ENCODE peak calls at places on chromosomes 7 and 10, in eight cellular contexts. U is H9; H is SK-N-SH; F is upper lobe of right lung; P is CD8-positive, alpha-beta memory T cell; R is psoas muscle; A is heart right ventricle; V is spleen. D is an unnamed sample.

GRCh38 chr10:75379817-75380216 is 21.7 kb downstream of the ZNF503 start:
- DNase-seq in U (no peak), H (no peak), F (no peak), P (no peak), R (no peak), A (no peak), V (no peak), D (no peak)

GRCh38 chr7:1667566-1668485 is 2.3 kb upstream of the ELFN1 start:
- DNase-seq in U (peak), H (peak), F (peak), P (no peak), R (peak), A (no peak), V (peak), D (peak)

GRCh38 chr10:101224060-101224909 is 5.0 kb downstream of the LBX1 start:
- DNase-seq in U (no peak), H (peak), F (no peak), P (no peak), R (no peak), A (no peak), V (no peak), D (no peak)

GRCh38 chr7:70673833-70674232 is 458.1 kb upstream of the GALNT17 start:
- DNase-seq in U (no peak), H (peak), F (no peak), P (no peak), R (no peak), A (no peak), V (no peak), D (no peak)

GRCh38 chr10:30502266-30503058 is 68.5 kb downstream of the MAP3K8 start:
- DNase-seq in U (no peak), H (no peak), F (no peak), P (no peak), R (no peak), A (no peak), V (peak), D (peak)

GRCh38 chr7:138979988-138980574 is 1.1 kb downstream of the KIAA1549 start:
- DNase-seq in U (no peak), H (peak), F (no peak), P (no peak), R (no peak), A (no peak), V (no peak), D (no peak)

GRCh38 chr10:61793760-61794713 is 107.5 kb upstream of the ARID5B start:
- DNase-seq in U (no peak), H (peak), F (no peak), P (no peak), R (no peak), A (no peak), V (no peak), D (no peak)

GRCh38 chr7:32062150-32062549 is 8.1 kb downstream of the PDE1C start:
- DNase-seq in U (peak), H (peak), F (peak), P (no peak), R (peak), A (peak), V (no peak), D (peak)

GRCh38 chr10:110420401-110421193 is 77.1 kb upstream of the DUSP5 start:
- DNase-seq in U (no peak), H (no peak), F (no peak), P (no peak), R (no peak), A (peak), V (no peak), D (peak)

GRCh38 chr7:80150621-80151273 is 16.1 kb downstream of the GNAI1 start:
- DNase-seq in U (no peak), H (no peak), F (no peak), P (no peak), R (no peak), A (no peak), V (no peak), D (no peak)

GRCh38 chr10:111481271-111482073 is 404.6 kb downstream of the ADRA2A start:
- DNase-seq in U (no peak), H (no peak), F (no peak), P (no peak), R (no peak), A (no peak), V (no peak), D (no peak)

GRCh38 chr7:143396625-143397556 is 11.8 kb downstream of the EPHA1 start:
- DNase-seq in U (no peak), H (no peak), F (peak), P (no peak), R (no peak), A (no peak), V (no peak), D (no peak)

GRCh38 chr10:129727495-129727894 is 236.6 kb downstream of the EBF3 start:
- DNase-seq in U (no peak), H (no peak), F (no peak), P (no peak), R (no peak), A (no peak), V (no peak), D (no peak)

GRCh38 chr7:101315336-101315735 is 6.3 kb downstream of the IFT22 start:
- DNase-seq in U (peak), H (peak), F (no peak), P (peak), R (no peak), A (no peak), V (no peak), D (no peak)

GRCh38 chr10:124842721-124843120 is 41.1 kb downstream of the ABRAXAS2 start:
- DNase-seq in U (no peak), H (no peak), F (no peak), P (no peak), R (no peak), A (no peak), V (no peak), D (no peak)

GRCh38 chr10:72061930-72062329 is 26.4 kb downstream of the SPOCK2 start:
- DNase-seq in U (no peak), H (no peak), F (no peak), P (no peak), R (no peak), A (no peak), V (peak), D (no peak)
- H3K27ac ChIP-seq in U (no peak), H (no peak), F (no peak), P (no peak), R (no peak), A (no peak), V (no peak), D (no peak)

GRCh38 chr10:60428387-60428737 is 38.7 kb upstream of the ANK3 start:
- DNase-seq in U (no peak), H (no peak), F (no peak), P (no peak), R (no peak), A (no peak), V (no peak), D (no peak)
- H3K27ac ChIP-seq in U (no peak), H (peak), F (no peak), P (no peak), R (no peak), A (no peak), V (no peak), D (peak)

DNA sequence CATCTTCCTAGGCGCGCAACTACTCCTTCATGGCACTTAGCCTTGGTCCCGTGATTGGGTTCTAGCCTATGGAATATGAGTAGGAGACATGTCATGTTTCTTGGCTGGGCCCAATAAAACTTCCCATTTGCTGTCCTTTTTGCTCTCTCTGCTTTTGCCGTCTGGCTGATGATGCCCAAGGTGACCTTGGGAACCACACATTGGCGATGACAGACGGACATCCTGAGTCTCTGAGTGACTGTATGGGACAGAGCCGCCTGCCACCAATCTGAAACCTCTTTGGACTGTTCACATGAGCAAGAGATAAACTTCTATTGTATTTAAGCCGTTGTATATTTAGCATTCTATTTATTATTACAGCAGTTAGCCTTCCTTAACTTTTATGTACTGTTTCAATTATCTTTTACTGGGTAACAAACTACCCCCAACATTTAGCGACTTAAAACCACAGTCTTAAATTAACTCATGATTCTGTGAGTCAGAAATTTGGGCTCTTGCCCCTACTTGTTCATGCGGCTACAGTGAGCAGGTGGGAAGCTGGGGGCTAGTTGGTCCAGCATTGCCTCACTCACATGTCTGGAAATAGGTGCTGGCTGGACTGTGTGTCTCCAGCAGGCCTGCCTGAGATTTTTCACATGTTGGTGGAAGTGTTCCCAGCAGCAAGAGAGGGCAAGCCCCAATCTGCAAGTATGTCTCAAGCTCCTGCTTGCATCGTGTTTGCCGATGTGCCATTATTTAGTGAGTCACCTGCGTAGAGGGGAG is 71.7 kb downstream of the NOD1 start:
- DNase-seq in U (no peak), H (no peak), F (no peak), P (no peak), R (peak), A (no peak), V (no peak), D (no peak)
- H3K27ac ChIP-seq in U (no peak), H (no peak), F (no peak), P (no peak), R (peak), A (peak), V (no peak), D (no peak)

GRCh38 chr10:22246680-22247391 is 29.0 kb upstream of the EBLN1 start:
- DNase-seq in U (no peak), H (no peak), F (no peak), P (peak), R (no peak), A (no peak), V (no peak), D (no peak)

GRCh38 chr10:22244855-22245254 is 27.0 kb upstream of the EBLN1 start:
- DNase-seq in U (no peak), H (no peak), F (no peak), P (no peak), R (no peak), A (no peak), V (no peak), D (no peak)

GRCh38 chr10:22245567-22245966 is 27.8 kb upstream of the EBLN1 start:
- DNase-seq in U (no peak), H (no peak), F (no peak), P (no peak), R (no peak), A (no peak), V (no peak), D (no peak)

GRCh38 chr10:22244001-22244400 is 26.2 kb upstream of the EBLN1 start:
- DNase-seq in U (peak), H (no peak), F (no peak), P (no peak), R (no peak), A (no peak), V (no peak), D (no peak)

DNA sequence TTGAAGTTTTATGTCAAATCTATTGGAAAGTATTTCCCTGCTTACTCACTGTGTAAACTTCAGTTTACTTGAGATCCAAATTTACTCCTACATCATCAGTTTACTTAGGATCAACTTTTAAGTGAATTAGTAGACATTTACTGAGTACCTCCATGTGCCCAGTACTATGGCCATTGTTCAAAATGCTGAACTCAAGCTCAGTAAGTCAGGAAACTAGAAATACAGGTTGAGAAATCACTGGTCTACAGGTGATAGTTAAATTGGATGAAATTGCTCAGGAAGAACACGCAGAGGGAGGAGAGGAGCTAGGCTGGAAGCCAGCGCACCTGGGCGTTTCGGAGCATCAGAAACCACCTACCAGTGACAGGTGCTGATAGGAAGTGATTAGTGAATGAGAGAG is 25.5 kb upstream of the EBLN1 start:
- DNase-seq in U (no peak), H (no peak), F (no peak), P (no peak), R (no peak), A (no peak), V (no peak), D (no peak)
- H3K27ac ChIP-seq in U (no peak), H (no peak), F (no peak), P (no peak), R (no peak), A (no peak), V (no peak), D (no peak)

GRCh38 chr10:114552050-114552449 is 106.0 kb downstream of the ABLIM1 start:
- DNase-seq in U (no peak), H (no peak), F (no peak), P (no peak), R (no peak), A (no peak), V (no peak), D (no peak)
- H3K27ac ChIP-seq in U (no peak), H (no peak), F (peak), P (no peak), R (no peak), A (peak), V (no peak), D (peak)